ENCODE peak calls at places on chromosomes 7 and 10, in nine cellular contexts. D is right atrium auricular region, T is SHP77, I is WERI-Rb-1, A is testis, M is ELR, K is PC-3, B is uterus, P is GOT3. Y is an unnamed sample.

GRCh38 chr10:124087672-124088634 is 5.4 kb downstream of the CHST15 start:
- DNase-seq in B (no peak), D (no peak), M (no peak), K (no peak), A (no peak), P (no peak), I (no peak), T (peak; percentile 36), Y (no peak)

GRCh38 chr7:131897016-131897789 is 340.8 kb upstream of the PODXL start:
- DNase-seq in T (no peak), B (no peak), I (peak; percentile 94), D (no peak), K (peak; percentile 62), A (no peak), M (peak; percentile 59), P (no peak), Y (peak; percentile 52)

GRCh38 chr10:82961864-82962263 is 1086.9 kb downstream of the NRG3 start:
- DNase-seq in T (no peak), D (no peak), A (no peak), I (no peak), P (no peak), B (no peak), K (no peak), M (no peak), Y (no peak)

GRCh38 chr7:56219017-56219416 is 102.8 kb upstream of the NUPR2 start:
- DNase-seq in B (no peak), K (no peak), A (no peak), I (no peak), P (no peak), T (no peak), M (no peak), D (no peak), Y (no peak)

GRCh38 chr7:20199015-20199737 is 18.0 kb downstream of the MACC1 start:
- DNase-seq in I (no peak), A (peak; percentile 77), P (no peak), T (peak; percentile 45), M (peak; percentile 61), D (no peak), B (peak; percentile 43), K (peak; percentile 94), Y (peak; percentile 92)

GRCh38 chr7:157250605-157251228 is 86.1 kb upstream of the DNAJB6 start:
- DNase-seq in A (peak; percentile 60), T (peak; percentile 37), P (no peak), B (no peak), I (peak; percentile 65), D (no peak), K (peak; percentile 82), M (peak; percentile 73), Y (peak; percentile 51)

GRCh38 chr7:75866129-75866496 is 12.7 kb upstream of the RHBDD2 start:
- DNase-seq in B (no peak), P (no peak), I (no peak), D (no peak), K (no peak), A (no peak), T (peak; percentile 19), M (peak; percentile 34), Y (no peak)

GRCh38 chr7:157278167-157278790 is 58.5 kb upstream of the DNAJB6 start:
- DNase-seq in M (no peak), I (no peak), T (no peak), D (no peak), B (no peak), A (no peak), K (no peak), P (no peak), Y (no peak)

GRCh38 chr7:34463830-34464229 is 194.2 kb upstream of the NPSR1 start:
- DNase-seq in D (no peak), T (no peak), M (peak; percentile 36), P (no peak), B (no peak), K (peak; percentile 83), A (no peak), I (no peak), Y (peak; percentile 94)